ENCODE peak calls at places on chromosomes 6 and 20, in four cellular contexts. P, V, T and K are unnamed samples.

GRCh38 chr6:43865086-43865485 is 95.1 kb downstream of the VEGFA start:
- DNase-seq in P (no peak), V (no peak), T (no peak), K (no peak)

GRCh38 chr6:45703041-45703739 is 312.5 kb downstream of the CLIC5 start:
- DNase-seq in P (no peak), V (no peak), T (no peak), K (no peak)

GRCh38 chr6:107115695-107116327 is 496 bp upstream of the BEND3 start:
- DNase-seq in P (no peak), V (peak), T (peak), K (peak)

GRCh38 chr6:36855750-36856149 is 16.5 kb upstream of the CPNE5 start:
- DNase-seq in P (no peak), V (no peak), T (no peak), K (no peak)

GRCh38 chr6:44057931-44058616 is 69.2 kb downstream of the MRPL14 start:
- DNase-seq in P (no peak), V (no peak), T (no peak), K (no peak)

GRCh38 chr20:12053348-12053747 is 135.7 kb downstream of the BTBD3 start:
- DNase-seq in P (no peak), V (peak), T (no peak), K (no peak)

GRCh38 chr20:55140631-55141030 is 665.2 kb downstream of the DOK5 start:
- DNase-seq in P (no peak), V (no peak), T (no peak), K (no peak)

GRCh38 chr20:57693002-57693582 is 16.7 kb downstream of the PMEPA1 start:
- DNase-seq in P (no peak), V (no peak), T (no peak), K (no peak)

GRCh38 chr6:110628330-110628729 is 151.9 kb upstream of the SLC22A16 start:
- DNase-seq in P (no peak), V (no peak), T (no peak), K (no peak)

GRCh38 chr6:2980465-2980855 is 9.1 kb upstream of the SERPINB6 start:
- DNase-seq in P (no peak), V (no peak), T (no peak), K (no peak)

GRCh38 chr6:55474386-55474785 is 104.6 kb downstream of the HMGCLL1 start:
- DNase-seq in P (no peak), V (no peak), T (no peak), K (no peak)